ENCODE peak calls at places on chromosomes 11 and 22, in seven cellular contexts. P is HFFc6, W is astrocyte of the spinal cord, C is H1, V is fibroblast of lung, F is AG10803, Z is GM13977. Q is an unnamed sample.

GRCh38 chr22:50014053-50014501 is 1.5 kb upstream of the IL17REL start:
- DNase-seq in C (peak), V (no peak), P (no peak), F (no peak), Z (no peak), W (no peak), Q (no peak)

GRCh38 chr11:5624489-5625278 is at the start of gene TRIM34:
- DNase-seq in P (peak), W (peak), V (peak), F (peak), C (peak), Z (peak), Q (no peak)

GRCh38 chr22:27463121-27463520 is 338.4 kb downstream of the MN1 start:
- DNase-seq in P (no peak), Z (no peak), F (peak), C (no peak), V (peak), W (no peak), Q (no peak)

GRCh38 chr22:25054943-25055511 is 102.5 kb downstream of the KIAA1671 start:
- DNase-seq in C (no peak), P (no peak), W (no peak), Z (no peak), V (no peak), F (no peak), Q (no peak)

GRCh38 chr11:105862736-105863367 is 159.2 kb downstream of the MSANTD4 start:
- DNase-seq in C (no peak), Z (peak), F (peak), W (peak), P (peak), V (peak), Q (no peak)

GRCh38 chr11:107711861-107712260 is at the start of gene SLN:
- DNase-seq in F (no peak), V (no peak), P (no peak), Z (no peak), C (no peak), W (no peak), Q (no peak)

GRCh38 chr22:29625090-29625825 is 21.8 kb downstream of the NF2 start:
- DNase-seq in Z (no peak), F (peak), W (peak), P (peak), V (peak), C (no peak), Q (no peak)

GRCh38 chr11:108392364-108392763 is 75.0 kb downstream of the C11orf65 start:
- DNase-seq in V (no peak), C (no peak), W (no peak), P (no peak), F (no peak), Z (no peak), Q (no peak)

GRCh38 chr11:66858186-66858938 is 1.5 kb downstream of the LRFN4 start:
- DNase-seq in C (no peak), P (no peak), Z (no peak), V (no peak), F (no peak), W (no peak), Q (no peak)

GRCh38 chr11:34651551-34651950 is 30.7 kb downstream of the EHF start:
- DNase-seq in Z (no peak), P (no peak), C (no peak), V (no peak), F (no peak), W (no peak), Q (no peak)

GRCh38 chr11:20161230-20161918 is 1.1 kb upstream of the DBX1 start:
- DNase-seq in P (no peak), Z (peak), W (no peak), F (no peak), C (peak), V (no peak), Q (no peak)

GRCh38 chr11:24963879-24964278 is 467.0 kb downstream of the LUZP2 start:
- DNase-seq in F (no peak), P (no peak), Z (no peak), C (no peak), W (no peak), V (peak), Q (no peak)

GRCh38 chr11:80519591-80520258 is 1078.9 kb upstream of the TENM4 start:
- DNase-seq in C (no peak), Z (no peak), F (no peak), V (no peak), W (no peak), P (no peak), Q (no peak)

GRCh38 chr22:49795521-49795920 is 32.2 kb downstream of the BRD1 start:
- DNase-seq in Z (no peak), F (no peak), P (no peak), W (no peak), V (no peak), C (no peak), Q (no peak)

GRCh38 chr11:61955416-61956135 is 5.4 kb downstream of the BEST1 start:
- DNase-seq in C (peak), F (peak), Z (no peak), V (no peak), P (no peak), W (no peak), Q (no peak)
- TF ChIP-seq CTCF in C (no peak), F (no peak), Z (no peak), V (no peak), P (no peak), W (no peak), Q (no peak)

GRCh38 chr11:65498977-65499712 is at the start of gene MALAT1:
- DNase-seq in V (peak), W (peak), C (peak), Z (peak), P (peak), F (peak), Q (peak)

GRCh38 chr11:65498727-65498976 is 193 bp upstream of the MALAT1 start:
- DNase-seq in F (no peak), V (no peak), C (no peak), P (no peak), Z (no peak), W (no peak), Q (no peak)

GRCh38 chr11:65498042-65498726 is 661 bp upstream of the MALAT1 start:
- DNase-seq in P (no peak), W (no peak), C (peak), Z (peak), V (peak), F (peak), Q (peak)

GRCh38 chr11:65496304-65497140 is 2.3 kb upstream of the MALAT1 start:
- DNase-seq in F (peak), C (no peak), V (peak), W (peak), Z (no peak), P (peak), Q (peak)

DNA sequence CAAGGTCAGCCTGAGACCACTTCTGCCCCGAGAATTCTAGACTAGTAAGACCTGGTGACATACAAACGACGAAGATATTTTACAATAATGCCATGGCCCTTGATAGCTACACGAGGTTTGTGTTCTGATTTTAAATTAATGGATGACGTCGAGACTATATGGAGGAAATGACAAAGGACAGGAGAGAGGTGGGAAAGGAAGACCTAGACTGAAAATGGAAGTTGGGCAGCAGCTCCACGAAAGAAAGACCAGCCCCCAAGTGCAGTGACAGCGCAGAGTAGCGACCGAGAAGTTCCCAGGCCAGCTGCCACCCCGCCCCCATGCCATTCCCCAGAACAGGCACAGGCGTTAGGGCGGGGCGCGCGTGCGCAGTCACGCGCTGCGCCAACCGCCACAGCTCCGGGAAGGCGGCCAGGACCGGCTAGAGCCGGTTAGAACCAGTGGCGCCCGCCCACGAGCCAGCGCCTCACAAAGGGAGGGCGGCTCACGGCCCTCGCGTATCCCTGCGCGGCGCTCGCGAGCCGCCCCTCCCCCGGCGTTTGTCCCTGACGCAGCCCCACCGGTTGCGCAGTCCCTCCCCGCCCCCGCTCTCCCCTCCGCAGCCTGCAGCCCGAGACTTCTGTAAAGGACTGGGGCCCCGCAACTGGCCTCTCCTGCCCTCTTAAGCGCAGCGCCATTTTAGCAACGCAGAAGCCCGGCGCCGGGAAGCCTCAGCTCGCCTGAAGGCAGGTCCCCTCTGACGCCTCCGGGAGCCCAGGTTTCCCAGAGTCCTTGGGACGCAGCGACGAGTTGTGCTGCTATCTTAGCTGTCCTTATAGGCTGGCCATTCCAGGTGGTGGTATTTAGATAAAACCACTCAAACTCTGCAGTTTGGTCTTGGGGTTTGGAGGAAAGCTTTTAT is 1.5 kb upstream of the MALAT1 start:
- DNase-seq in C (peak), Z (peak), W (peak), P (peak), V (peak), F (peak), Q (peak)
- TF ChIP-seq CTCF in C (no peak), Z (no peak), W (no peak), P (peak), V (no peak), F (no peak), Q (no peak)

GRCh38 chr11:130337281-130338089 is 22.8 kb upstream of the ZBTB44 start:
- DNase-seq in V (no peak), C (no peak), P (no peak), W (no peak), Z (no peak), F (no peak), Q (no peak)

GRCh38 chr11:130338667-130339066 is 23.9 kb upstream of the ZBTB44 start:
- DNase-seq in C (no peak), V (no peak), P (no peak), F (no peak), Z (no peak), W (no peak), Q (no peak)

GRCh38 chr11:130344846-130345245 is 30.1 kb upstream of the ZBTB44 start:
- DNase-seq in C (no peak), W (no peak), F (no peak), V (no peak), Z (no peak), P (no peak), Q (no peak)

GRCh38 chr11:130340671-130341319 is 26.1 kb upstream of the ZBTB44 start:
- DNase-seq in F (no peak), Z (no peak), V (no peak), P (no peak), W (no peak), C (no peak), Q (no peak)
- TF ChIP-seq CTCF in F (no peak), Z (no peak), V (no peak), P (no peak), W (no peak), C (no peak), Q (no peak)

GRCh38 chr11:44457862-44458261 is 107.6 kb upstream of the CD82 start:
- DNase-seq in V (no peak), F (no peak), C (no peak), W (no peak), P (no peak), Z (no peak), Q (no peak)
- TF ChIP-seq CTCF in V (no peak), F (no peak), C (no peak), W (no peak), P (no peak), Z (no peak), Q (no peak)

GRCh38 chr11:131760191-131760951 is 390.0 kb downstream of the NTM start:
- DNase-seq in W (peak), C (peak), F (peak), P (peak), Z (no peak), V (peak), Q (no peak)
- TF ChIP-seq CTCF in W (no peak), C (peak), F (no peak), P (no peak), Z (no peak), V (peak), Q (no peak)

GRCh38 chr22:43826142-43827093 is 14.3 kb upstream of the EFCAB6 start:
- DNase-seq in Z (no peak), C (peak), F (peak), V (peak), W (peak), P (peak), Q (no peak)
- TF ChIP-seq CTCF in Z (peak), C (no peak), F (peak), V (peak), W (peak), P (peak), Q (no peak)

DNA sequence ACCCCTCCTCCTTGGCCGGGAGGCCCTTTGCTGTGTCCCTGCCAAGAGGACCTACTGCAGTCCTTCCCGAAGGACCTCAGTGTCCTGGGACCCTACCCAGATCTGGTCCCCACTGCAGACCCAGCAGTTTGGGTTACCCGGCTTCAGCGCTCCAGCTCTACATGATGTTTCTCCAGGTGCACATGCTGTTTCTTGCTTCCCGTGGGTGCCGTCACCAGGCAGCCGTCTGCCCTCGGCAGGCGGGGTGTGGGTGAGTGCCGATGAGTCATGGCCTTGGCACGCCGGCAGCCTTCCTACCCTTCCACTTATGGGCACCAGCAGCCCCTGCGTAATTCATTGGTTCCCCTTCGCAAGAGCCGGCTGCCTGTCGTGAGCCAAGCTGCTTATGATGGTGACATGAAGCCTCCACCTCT is 101.8 kb downstream of the BCR start:
- DNase-seq in P (peak), C (no peak), F (peak), Z (no peak), V (peak), W (peak), Q (no peak)
- TF ChIP-seq CTCF in P (peak), C (no peak), F (no peak), Z (no peak), V (no peak), W (no peak), Q (no peak)

DNA sequence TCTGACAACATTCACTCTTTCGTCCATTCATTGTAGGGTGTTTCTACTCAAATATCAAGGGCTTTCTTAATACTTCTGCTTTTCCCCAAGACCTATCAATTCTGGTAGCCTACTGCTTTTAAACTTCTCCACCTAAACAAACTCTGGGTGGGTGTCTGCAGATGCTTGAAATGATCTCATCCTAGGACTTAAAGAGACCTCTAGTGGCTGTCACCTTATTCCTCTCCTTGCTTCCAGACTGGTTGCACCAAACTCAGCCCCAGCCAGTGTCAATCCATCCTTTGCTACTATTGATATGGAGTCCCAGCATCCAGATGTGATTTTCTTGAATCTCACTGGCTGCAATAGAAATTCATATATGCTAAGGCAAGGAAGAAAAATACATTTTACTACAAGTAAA is 274.7 kb downstream of the NXPE2 start:
- DNase-seq in F (no peak), V (no peak), W (no peak), P (no peak), Z (no peak), C (no peak), Q (no peak)
- TF ChIP-seq CTCF in F (no peak), V (no peak), W (no peak), P (no peak), Z (peak), C (peak), Q (no peak)

DNA sequence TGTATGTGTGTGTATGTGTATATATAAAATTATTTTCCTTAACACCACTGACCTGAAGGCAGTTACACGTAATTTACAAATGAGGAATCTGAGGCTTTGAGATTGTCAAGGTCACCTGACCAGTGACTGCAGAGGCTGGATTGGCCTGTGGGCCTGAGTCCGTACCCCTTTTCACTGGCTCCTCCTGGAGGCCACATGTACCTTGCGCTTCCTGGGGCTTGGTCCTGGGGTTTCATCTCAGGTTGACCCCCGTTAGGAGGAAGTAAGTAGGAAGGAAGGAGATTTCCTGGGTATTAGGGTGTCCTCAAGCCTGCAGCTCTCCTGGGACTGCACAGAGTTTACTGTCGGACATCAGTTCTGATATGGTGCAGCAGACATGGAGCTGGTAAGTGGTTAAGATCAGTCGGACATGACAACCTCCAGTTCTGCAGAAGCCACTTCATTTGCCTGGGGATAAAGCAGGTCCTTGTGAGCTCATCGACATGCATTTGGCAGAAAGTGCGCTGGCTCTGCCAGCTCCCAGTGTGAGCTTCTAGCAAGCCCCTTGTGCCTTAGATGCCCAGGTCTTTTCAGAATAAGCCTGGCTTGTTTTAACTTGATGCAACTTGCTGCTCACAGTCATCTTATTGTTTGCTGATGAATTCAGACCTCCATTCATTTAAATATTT is 36.6 kb downstream of the ST3GAL4 start:
- DNase-seq in W (no peak), P (no peak), V (no peak), C (no peak), F (no peak), Z (no peak), Q (no peak)
- TF ChIP-seq CTCF in W (peak), P (peak), V (no peak), C (peak), F (no peak), Z (peak), Q (no peak)

GRCh38 chr11:120267319-120267718 is 27.4 kb downstream of the POU2F3 start:
- DNase-seq in W (no peak), Z (no peak), V (no peak), C (no peak), F (no peak), P (no peak), Q (no peak)
- TF ChIP-seq CTCF in W (no peak), Z (no peak), V (no peak), C (no peak), F (no peak), P (no peak), Q (no peak)

Q was measured in omental fat pad.